ENCODE peak calls at places on chromosomes 2 and 18, in four cellular contexts. One of them, this sample, is unnamed.

GRCh38 chr2:157793053-157793612 is 83.0 kb downstream of the ACVR1 start:
- DNase-seq in A549: no peak
- DNase-seq in nucleus accumbens: no peak
- DNase-seq in endothelial cell of umbilical vein: no peak
- DNase-seq in this sample: no peak

GRCh38 chr2:192208848-192209247 is 14.1 kb upstream of the TMEFF2 start:
- DNase-seq in A549: no peak
- DNase-seq in nucleus accumbens: no peak
- DNase-seq in endothelial cell of umbilical vein: no peak
- DNase-seq in this sample: no peak

GRCh38 chr2:119218478-119219064 is 5.1 kb upstream of the STEAP3 start:
- DNase-seq in A549: no peak
- DNase-seq in nucleus accumbens: no peak
- DNase-seq in endothelial cell of umbilical vein: peak
- DNase-seq in this sample: no peak

GRCh38 chr2:66925128-66925527 is 472.0 kb upstream of the ETAA1 start:
- DNase-seq in A549: no peak
- DNase-seq in nucleus accumbens: no peak
- DNase-seq in endothelial cell of umbilical vein: peak
- DNase-seq in this sample: no peak

GRCh38 chr2:8676191-8676914 is 5.5 kb upstream of the ID2 start:
- DNase-seq in A549: no peak
- DNase-seq in nucleus accumbens: peak
- DNase-seq in endothelial cell of umbilical vein: peak
- DNase-seq in this sample: peak

GRCh38 chr2:38215993-38216392 is 140.0 kb upstream of the CYP1B1 start:
- DNase-seq in A549: no peak
- DNase-seq in nucleus accumbens: no peak
- DNase-seq in endothelial cell of umbilical vein: no peak
- DNase-seq in this sample: no peak

GRCh38 chr2:78418041-78418440 is 607.5 kb upstream of the REG3G start:
- DNase-seq in A549: no peak
- DNase-seq in nucleus accumbens: no peak
- DNase-seq in endothelial cell of umbilical vein: no peak
- DNase-seq in this sample: no peak

GRCh38 chr2:233819884-233820765 is 34.2 kb downstream of the HJURP start:
- DNase-seq in A549: no peak
- DNase-seq in nucleus accumbens: no peak
- DNase-seq in endothelial cell of umbilical vein: no peak
- DNase-seq in this sample: no peak

GRCh38 chr18:58674159-58674558 is 2.9 kb downstream of the MALT1 start:
- DNase-seq in A549: no peak
- DNase-seq in nucleus accumbens: no peak
- DNase-seq in endothelial cell of umbilical vein: no peak
- DNase-seq in this sample: no peak

GRCh38 chr2:233849607-233850271 is 4.6 kb downstream of the HJURP start:
- DNase-seq in A549: no peak
- DNase-seq in nucleus accumbens: no peak
- DNase-seq in endothelial cell of umbilical vein: no peak
- DNase-seq in this sample: no peak